ENCODE peak calls at places on chromosomes 6 and 20, in five cellular contexts. O, I, C, Y and Q are unnamed samples.
A peak's percentile ranks its signal among the peaks of the same experiment; 100 is the strongest.

GRCh38 chr20:49737260-49737659 is 23.6 kb upstream of the B4GALT5 start:
- ATAC-seq in O (no peak), I (no peak), C (no peak), Y (peak; percentile 70), Q (no peak)

GRCh38 chr6:17115251-17116089 is 13.6 kb downstream of the STMND1 start:
- ATAC-seq in O (peak; percentile 67), I (no peak), C (peak; percentile 87), Y (no peak), Q (no peak)

GRCh38 chr6:65937982-65938381 is 231.0 kb upstream of the EYS start:
- ATAC-seq in O (no peak), I (no peak), C (peak; percentile 71), Y (no peak), Q (no peak)

GRCh38 chr6:17096076-17096475 is 5.8 kb upstream of the STMND1 start:
- ATAC-seq in O (peak; percentile 84), I (no peak), C (no peak), Y (no peak), Q (no peak)

GRCh38 chr6:38018755-38019165 is 199.2 kb downstream of the ZFAND3 start:
- ATAC-seq in O (peak; percentile 76), I (no peak), C (no peak), Y (no peak), Q (no peak)

GRCh38 chr20:50916257-50916656 is 15.0 kb downstream of the ADNP start:
- ATAC-seq in O (no peak), I (peak; percentile 73), C (peak; percentile 40), Y (no peak), Q (peak; percentile 55)

GRCh38 chr6:52049252-52050050 is 38.0 kb downstream of the PKHD1 start:
- ATAC-seq in O (peak; percentile 74), I (peak; percentile 70), C (peak; percentile 47), Y (peak; percentile 75), Q (no peak)

GRCh38 chr20:54713727-54714126 is 238.3 kb downstream of the DOK5 start:
- ATAC-seq in O (no peak), I (no peak), C (no peak), Y (no peak), Q (no peak)

GRCh38 chr6:164130151-164130550 is 715.6 kb downstream of the QKI start:
- ATAC-seq in O (no peak), I (no peak), C (no peak), Y (no peak), Q (no peak)

GRCh38 chr6:132391391-132392291 is 9.6 kb downstream of the MOXD1 start:
- ATAC-seq in O (no peak), I (no peak), C (peak; percentile 58), Y (no peak), Q (peak; percentile 91)

DNA sequence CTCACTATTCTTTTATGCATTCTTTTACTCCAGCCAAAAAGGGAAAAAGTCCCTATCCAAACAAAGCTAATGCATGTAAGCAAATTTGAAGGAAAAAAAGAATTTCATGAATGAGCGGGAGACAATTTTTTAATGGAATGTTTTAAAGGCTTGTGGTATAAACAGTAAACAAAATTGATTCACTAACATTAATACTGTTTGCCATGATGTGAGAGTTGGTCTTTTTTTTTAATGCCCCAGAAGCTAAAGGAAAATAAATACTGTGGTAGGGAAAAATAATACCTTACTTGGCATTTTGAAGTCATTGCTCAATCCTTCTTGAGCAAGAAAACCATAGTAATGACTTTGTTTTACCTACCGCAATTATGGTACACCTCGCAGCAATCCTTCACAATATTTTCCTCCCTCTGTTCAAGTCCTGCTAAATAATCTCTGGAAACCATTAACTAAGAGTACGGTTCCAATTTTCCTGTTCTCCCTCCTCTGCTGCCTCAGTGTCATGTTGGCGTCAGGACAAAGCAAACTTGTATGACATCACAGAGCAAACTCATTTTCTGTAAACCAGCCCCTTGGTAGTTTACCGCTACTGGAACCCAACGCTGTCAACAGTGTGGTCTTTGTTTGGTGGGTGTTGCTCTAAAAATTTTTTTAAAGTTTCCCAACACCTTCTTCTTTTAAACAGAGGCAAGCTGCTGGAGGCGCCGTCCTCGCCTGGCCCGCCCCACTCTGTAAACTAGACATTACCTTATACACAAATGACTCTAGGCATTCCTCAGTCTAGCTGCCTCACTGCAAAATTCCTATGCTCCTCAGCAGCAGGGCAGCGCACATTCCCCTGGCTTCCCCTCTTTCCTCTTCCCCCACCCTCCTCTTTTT is 78.8 kb downstream of the BACH2 start:
- ATAC-seq in O (peak; percentile 89), I (peak; percentile 77), C (peak; percentile 91), Y (no peak), Q (peak; percentile 85)
- H3K4me3 ChIP-seq in O (no peak overlapping the region), I (no peak overlapping the region), C (peak overlapping the region; percentile 19), Y (no peak overlapping the region), Q (peak overlapping the region; percentile 32)

GRCh38 chr6:158631678-158632537 is 12.6 kb downstream of the DYNLT1 start:
- ATAC-seq in O (no peak), I (peak; percentile 89), C (peak; percentile 89), Y (no peak), Q (peak; percentile 81)

GRCh38 chr6:158628542-158628941 is 16.0 kb downstream of the DYNLT1 start:
- ATAC-seq in O (peak; percentile 14), I (no peak), C (no peak), Y (no peak), Q (no peak)

GRCh38 chr6:158633127-158633526 is 11.4 kb downstream of the DYNLT1 start:
- ATAC-seq in O (no peak), I (no peak), C (no peak), Y (no peak), Q (no peak)

GRCh38 chr6:158629376-158630221 is 14.9 kb downstream of the DYNLT1 start:
- ATAC-seq in O (peak; percentile 76), I (no peak), C (no peak), Y (peak; percentile 50), Q (no peak)

GRCh38 chr6:158630944-158631616 is 13.5 kb downstream of the DYNLT1 start:
- ATAC-seq in O (no peak), I (peak; percentile 6), C (peak; percentile 73), Y (no peak), Q (peak; percentile 61)
- H3K36me3 ChIP-seq in O (peaks cover 81% of the 10 kb centered on the region), I (peaks cover 93% of the 10 kb centered on the region), C (peaks cover 4% of the 10 kb centered on the region), Y (peaks cover 14% of the 10 kb centered on the region), Q (peaks cover 75% of the 10 kb centered on the region)

DNA sequence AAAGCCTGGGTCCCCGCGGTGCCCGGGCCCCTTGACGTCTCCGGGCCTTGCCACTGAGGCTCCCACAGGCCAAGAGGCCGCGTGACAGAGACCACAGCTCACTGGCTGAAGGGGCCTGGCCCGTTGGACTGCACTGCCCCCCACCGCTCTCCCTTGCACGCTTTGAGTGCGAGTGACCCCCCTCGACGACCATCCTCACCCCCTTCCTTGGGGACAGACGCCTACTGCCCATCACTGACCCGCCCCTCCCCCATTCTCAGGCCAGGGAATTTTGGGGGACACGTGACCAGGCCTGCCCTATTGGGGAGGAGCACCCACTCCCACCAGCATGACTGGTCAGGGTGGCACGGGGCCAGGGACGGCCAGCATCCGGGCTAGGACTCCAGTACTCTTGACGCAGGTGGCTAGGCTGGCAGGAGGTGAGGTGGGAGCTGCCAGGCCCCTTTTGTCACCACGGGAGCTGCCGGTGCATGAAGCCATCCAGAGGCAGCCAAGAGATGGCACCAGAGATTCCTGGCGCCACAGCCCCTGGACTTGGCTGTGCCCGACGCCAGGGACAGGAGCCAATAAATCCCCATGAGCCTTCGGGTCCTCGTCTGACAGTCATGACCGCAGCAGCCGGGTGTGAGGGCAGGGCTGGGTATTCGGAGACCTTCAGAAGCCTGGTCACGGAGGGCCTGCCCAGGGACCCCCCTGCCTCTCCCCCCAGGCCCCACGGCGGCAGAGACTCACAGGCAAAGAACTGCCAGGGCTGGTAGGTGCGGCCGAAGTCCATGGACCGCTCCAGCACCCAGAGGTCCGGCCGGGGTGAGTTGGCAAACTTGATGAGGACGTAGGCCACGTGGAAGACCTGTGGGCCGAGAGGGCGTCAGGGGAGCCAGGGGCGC is 14.5 kb downstream of the LAMA5 start:
- ATAC-seq in O (no peak), I (no peak), C (no peak), Y (no peak), Q (peak; percentile 74)
- TF ChIP-seq EP300 in O (no peak), I (no peak), C (no peak), Y (no peak), Q (no peak)

DNA sequence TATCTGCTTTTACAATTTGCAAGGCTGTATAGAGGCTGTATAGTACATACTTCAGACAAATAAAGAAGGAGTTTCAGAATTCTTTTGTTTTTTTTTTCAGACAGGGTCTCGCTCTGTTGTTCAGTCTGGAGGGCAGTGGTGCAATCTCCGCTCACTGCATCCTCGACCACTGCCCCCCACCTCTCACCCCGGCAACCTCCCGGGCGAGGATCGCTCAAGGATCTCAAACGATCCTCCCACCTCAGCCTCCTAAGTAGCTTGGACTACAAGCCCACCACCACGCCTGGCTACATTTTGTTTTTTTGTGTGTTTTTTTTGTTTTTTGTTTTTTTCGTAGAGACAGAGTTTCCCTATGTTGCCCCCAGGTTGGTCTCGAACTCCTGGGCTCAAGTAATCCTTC is 1.8 kb downstream of the FASTKD5 start:
- ATAC-seq in O (no peak), I (no peak), C (no peak), Y (no peak), Q (no peak)
- H3K4me3 ChIP-seq in O (peak overlapping the region; percentile 95), I (peak overlapping the region; percentile 33), C (peak overlapping the region; percentile 99), Y (peak overlapping the region; percentile 41), Q (no peak overlapping the region)

GRCh38 chr6:147217840-147218404 is 13.7 kb downstream of the STXBP5 start:
- ATAC-seq in O (no peak), I (peak; percentile 18), C (no peak), Y (no peak), Q (no peak)

GRCh38 chr6:147219463-147219862 is 15.2 kb downstream of the STXBP5 start:
- ATAC-seq in O (no peak), I (no peak), C (no peak), Y (no peak), Q (no peak)

GRCh38 chr6:147218797-147219196 is 14.6 kb downstream of the STXBP5 start:
- ATAC-seq in O (no peak), I (peak; percentile 29), C (no peak), Y (no peak), Q (no peak)

GRCh38 chr6:147214248-147215227 is 10.3 kb downstream of the STXBP5 start:
- ATAC-seq in O (no peak), I (peak; percentile 6), C (no peak), Y (no peak), Q (no peak)

DNA sequence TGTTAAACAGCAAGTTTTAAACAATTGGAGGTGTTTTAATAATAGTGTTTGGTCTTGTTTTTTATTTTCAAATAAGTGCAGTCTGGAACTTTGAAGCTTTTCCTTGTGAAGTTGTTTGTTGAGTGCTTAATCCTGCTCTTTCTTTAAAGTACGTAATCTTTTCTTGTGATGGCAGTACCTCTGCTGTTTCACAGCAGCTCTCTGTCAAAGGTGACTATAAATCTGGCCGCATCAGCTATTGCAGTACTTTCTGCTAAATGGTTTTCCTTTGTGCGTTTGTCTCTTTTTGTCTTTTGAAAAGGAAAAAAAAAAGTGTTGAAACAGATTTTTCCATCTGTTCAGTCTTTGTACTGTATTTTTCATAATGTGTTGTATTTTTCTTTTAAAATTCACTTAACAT is 12.7 kb downstream of the STXBP5 start:
- ATAC-seq in O (no peak), I (peak; percentile 13), C (no peak), Y (no peak), Q (no peak)
- H3K36me3 ChIP-seq in O (peaks cover 5% of the 10 kb centered on the region), I (peaks cover 92% of the 10 kb centered on the region), C (no peaks in the 10 kb centered on the region), Y (no peaks in the 10 kb centered on the region), Q (no peaks in the 10 kb centered on the region)

DNA sequence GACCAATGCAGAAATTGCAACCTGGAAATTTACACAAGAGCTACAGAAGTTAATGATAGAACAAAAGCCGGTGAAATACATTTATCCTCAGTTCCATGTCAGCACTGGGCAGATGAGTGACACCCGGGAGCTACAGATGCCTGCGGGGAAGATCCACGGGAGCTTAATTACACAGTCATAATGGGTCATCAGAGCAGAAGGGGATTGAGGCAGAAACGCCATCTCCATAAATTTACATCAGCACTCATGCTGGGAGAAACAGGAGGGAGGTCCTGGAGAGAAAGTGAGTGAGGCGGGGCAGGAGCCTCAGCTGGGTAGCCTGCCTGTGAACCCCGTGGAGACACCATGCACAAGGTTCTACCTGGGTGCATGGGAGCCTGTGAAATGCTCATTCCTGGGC is 37.6 kb upstream of the CST7 start:
- ATAC-seq in O (no peak), I (no peak), C (no peak), Y (no peak), Q (no peak)
- TF ChIP-seq EP300 in O (no peak), I (no peak), C (no peak), Y (no peak), Q (no peak)